ENCODE peak calls at places on chromosomes 13 and 19, in six cellular contexts. M is mesothelial cell of epicardium; C is substantia nigra; R is stimulated activated CD8-positive, alpha-beta memory T cell treated with anti-CD3 and anti-CD28 coated beads, Interleukin-7, amount 100 ng/mL, for 1 hour; P is HEK293T; I is fibroblast of pulmonary artery. A is an unnamed sample.
A peak's percentile ranks its signal among the peaks of the same experiment; 100 is the strongest.

GRCh38 chr13:41973247-41973741 is 12.4 kb upstream of the VWA8 start:
- DNase-seq in M (no peak), C (no peak), R (no peak), P (no peak), I (no peak), A (peak; percentile 25)

GRCh38 chr19:43765109-43765876 is 10.5 kb upstream of the SMG9 start:
- DNase-seq in M (no peak), C (no peak), R (no peak), P (no peak), I (peak; percentile 89), A (no peak)

GRCh38 chr19:52734340-52734892 is 428 bp downstream of the ZNF611 start:
- DNase-seq in M (no peak), C (peak; percentile 20), R (no peak), P (peak; percentile 19), I (peak; percentile 6), A (no peak)

GRCh38 chr19:55097864-55098715 is 19.3 kb downstream of the PPP1R12C start:
- DNase-seq in M (no peak), C (no peak), R (no peak), P (no peak), I (no peak), A (no peak)

GRCh38 chr13:26831336-26831908 is 70.8 kb upstream of the GPR12 start:
- DNase-seq in M (no peak), C (no peak), R (no peak), P (no peak), I (no peak), A (no peak)

GRCh38 chr13:43356566-43356965 is 333.2 kb downstream of the DNAJC15 start:
- DNase-seq in M (no peak), C (no peak), R (no peak), P (no peak), I (no peak), A (no peak)

GRCh38 chr19:55304279-55304978 is 20.6 kb downstream of the BRSK1 start:
- DNase-seq in M (no peak), C (no peak), R (no peak), P (peak; percentile 71), I (no peak), A (peak; percentile 67)

GRCh38 chr19:49555600-49556411 is 24.6 kb downstream of the NOSIP start:
- DNase-seq in M (no peak), C (no peak), R (peak; percentile 66), P (peak; percentile 74), I (peak; percentile 29), A (peak; percentile 88)

GRCh38 chr19:51144482-51145045 is 2.5 kb downstream of the SIGLEC7 start:
- DNase-seq in M (no peak), C (no peak), R (no peak), P (no peak), I (no peak), A (no peak)

GRCh38 chr13:99614465-99614885 is 113.2 kb downstream of the TM9SF2 start:
- DNase-seq in M (no peak), C (no peak), R (no peak), P (no peak), I (peak; percentile 33), A (no peak)

GRCh38 chr13:113483504-113484287 is 6.8 kb downstream of the DCUN1D2 start:
- DNase-seq in M (no peak), C (no peak), R (no peak), P (no peak), I (no peak), A (no peak)

GRCh38 chr19:49142866-49143335 is 12.3 kb downstream of the HRC start:
- DNase-seq in M (peak; percentile 86), C (peak; percentile 73), R (peak; percentile 19), P (peak; percentile 89), I (peak; percentile 92), A (no peak)

GRCh38 chr19:55247621-55248099 is 11.2 kb downstream of the PPP6R1 start:
- DNase-seq in M (no peak), C (no peak), R (no peak), P (no peak), I (peak; percentile 76), A (no peak)

GRCh38 chr19:23283925-23284324 is 33.7 kb upstream of the ZNF724 start:
- DNase-seq in M (no peak), C (no peak), R (peak; percentile 52), P (peak; percentile 49), I (peak; percentile 38), A (peak; percentile 82)

GRCh38 chr19:14265285-14266036 is 59.5 kb upstream of the ADGRL1 start:
- DNase-seq in M (no peak), C (no peak), R (no peak), P (no peak), I (no peak), A (peak; percentile 75)

A was measured in H1.